ENCODE peak calls at places on chromosomes 4 and X, in nine cellular contexts. X is prostate gland; T is upper lobe of right lung; P is BJ; D is SHP77; F is GM04504; V is kidney tubule cell; B is PC-3; Y is activated CD8-positive, alpha-beta memory T cell treated with anti-CD3 and anti-CD28 coated beads for 1 hour. L is an unnamed sample.

GRCh38 chrX:44012484-44013096 is 39.4 kb upstream of the NDP start:
- DNase-seq in P (no peak), D (no peak), V (peak), B (peak), X (no peak), F (peak), Y (peak), T (peak), L (no peak)

GRCh38 chr4:108118505-108118904 is 50.2 kb downstream of the LEF1 start:
- DNase-seq in V (peak), T (no peak), F (no peak), B (peak), Y (no peak), P (no peak), D (peak), X (no peak), L (no peak)

GRCh38 chr4:126731062-126731461 is 901.7 kb upstream of the INTU start:
- DNase-seq in D (no peak), B (no peak), X (no peak), Y (no peak), P (no peak), F (no peak), T (no peak), V (no peak), L (no peak)

GRCh38 chr4:140932646-140933045 is 176.5 kb upstream of the TBC1D9 start:
- DNase-seq in P (no peak), V (no peak), F (no peak), X (no peak), Y (no peak), T (no peak), B (no peak), D (no peak), L (no peak)

GRCh38 chr4:119314356-119314755 is 7.6 kb downstream of the FABP2 start:
- DNase-seq in B (peak), T (no peak), D (peak), Y (no peak), V (peak), X (no peak), P (no peak), F (no peak), L (no peak)

GRCh38 chr4:147360301-147360700 is 120.6 kb upstream of the EDNRA start:
- DNase-seq in F (no peak), P (peak), V (peak), X (no peak), T (no peak), Y (no peak), D (no peak), B (peak), L (no peak)

GRCh38 chr4:15376594-15376993 is 51.2 kb upstream of the C1QTNF7 start:
- DNase-seq in F (no peak), Y (no peak), V (peak), T (no peak), B (peak), P (no peak), X (no peak), D (no peak), L (no peak)

GRCh38 chr4:7873881-7874280 is 65.8 kb downstream of the AFAP1 start:
- DNase-seq in B (peak), T (no peak), Y (no peak), V (no peak), F (no peak), P (no peak), D (no peak), X (no peak), L (no peak)

GRCh38 chr4:188109157-188109755 is at the start of gene TRIML2:
- DNase-seq in B (peak), V (no peak), D (no peak), F (no peak), P (no peak), Y (no peak), T (no peak), X (no peak), L (no peak)

GRCh38 chr4:144611850-144612249 is 34.1 kb upstream of the HHIP start:
- DNase-seq in B (peak), V (peak), X (no peak), Y (no peak), F (no peak), P (no peak), T (no peak), D (no peak), L (no peak)

GRCh38 chr4:1373892-1374705 is 27.1 kb downstream of the UVSSA start:
- DNase-seq in F (no peak), T (peak), B (no peak), P (no peak), X (no peak), V (no peak), D (no peak), Y (no peak), L (no peak)

GRCh38 chrX:133495464-133496391 is 80.4 kb upstream of the GPC4 start:
- DNase-seq in X (peak), B (no peak), D (no peak), T (no peak), Y (no peak), F (peak), V (peak), P (peak), L (no peak)